ENCODE peak calls at places on chromosomes 13 and 19, in five cellular contexts. D is astrocyte, F is neuronal stem cell, J is NT2/D1, L is K562. Z is an unnamed sample.

GRCh38 chr13:66748712-66749111 is 481.4 kb downstream of the PCDH9 start:
- DNase-seq in J (no peak), F (no peak), L (no peak), D (peak), Z (no peak)

GRCh38 chr13:112768795-112769411 is 79.1 kb downstream of the ATP11A start:
- DNase-seq in L (no peak), J (no peak), D (no peak), F (no peak), Z (no peak)

GRCh38 chr13:101018720-101019119 is 344.1 kb upstream of the TMTC4 start:
- DNase-seq in D (peak), F (no peak), L (no peak), J (no peak), Z (peak)

GRCh38 chr13:101942038-101942437 is 459.8 kb downstream of the FGF14 start:
- DNase-seq in L (no peak), J (no peak), F (peak), D (peak), Z (peak)

GRCh38 chr13:101455863-101456262 is 3.4 kb downstream of the ITGBL1 start:
- DNase-seq in D (peak), F (no peak), L (no peak), J (no peak), Z (peak)

GRCh38 chr19:13181747-13182388 is 31.7 kb downstream of the IER2 start:
- DNase-seq in D (peak), L (peak), J (no peak), F (no peak), Z (no peak)

GRCh38 chr19:55000761-55001160 is 34.6 kb downstream of the NLRP2 start:
- DNase-seq in F (no peak), D (no peak), L (no peak), J (no peak), Z (no peak)

GRCh38 chr13:94073006-94073744 is 406.3 kb downstream of the DCT start:
- DNase-seq in F (no peak), D (peak), J (no peak), L (no peak), Z (no peak)

GRCh38 chr19:33063356-33064116 is 1.2 kb downstream of the RHPN2 start:
- DNase-seq in L (peak), F (peak), J (no peak), D (no peak), Z (no peak)

GRCh38 chr13:110138700-110139036 is 168.3 kb downstream of the COL4A1 start:
- DNase-seq in L (no peak), J (no peak), D (no peak), F (no peak), Z (no peak)

GRCh38 chr13:112733661-112734379 is 44.0 kb downstream of the ATP11A start:
- DNase-seq in L (peak), D (peak), F (peak), J (peak), Z (no peak)

GRCh38 chr13:74052402-74052928 is 81.7 kb downstream of the KLF12 start:
- DNase-seq in F (no peak), L (no peak), D (no peak), J (no peak), Z (no peak)

GRCh38 chr19:12864721-12865715 is 16.2 kb downstream of the DNASE2 start:
- DNase-seq in L (no peak), F (no peak), J (no peak), D (no peak), Z (no peak)

GRCh38 chr19:52688335-52688734 is 46.5 kb downstream of the ZNF611 start:
- DNase-seq in L (no peak), D (no peak), J (no peak), F (no peak), Z (no peak)

GRCh38 chr19:46480409-46480808 is 9.0 kb upstream of the PNMA8A start:
- DNase-seq in D (peak), L (no peak), J (no peak), F (no peak), Z (no peak)

GRCh38 chr19:40165362-40165937 is 25.8 kb upstream of the MAP3K10 start:
- DNase-seq in D (no peak), F (peak), J (peak), L (peak), Z (no peak)

GRCh38 chr13:33218020-33218419 is 67.5 kb downstream of the STARD13 start:
- DNase-seq in J (no peak), L (no peak), D (peak), F (no peak), Z (no peak)

GRCh38 chr13:70128098-70128497 is 19.8 kb upstream of the KLHL1 start:
- DNase-seq in J (no peak), D (no peak), L (no peak), F (no peak), Z (no peak)

GRCh38 chr13:113414335-113414734 is 39.0 kb downstream of the ADPRHL1 start:
- DNase-seq in L (no peak), D (no peak), J (no peak), F (no peak), Z (no peak)

GRCh38 chr19:45995715-45996385 is 583 bp downstream of the CCDC61 start:
- DNase-seq in F (no peak), L (peak), D (peak), J (no peak), Z (no peak)

GRCh38 chr19:45955905-45956608 is 17.6 kb downstream of the NOVA2 start:
- DNase-seq in L (no peak), D (peak), F (no peak), J (no peak), Z (no peak)

GRCh38 chr19:57552432-57552831 is 7.2 kb downstream of the ZNF550 start:
- DNase-seq in F (no peak), J (no peak), D (no peak), L (no peak), Z (no peak)

GRCh38 chr19:41265376-41266153 is 1.4 kb downstream of the HNRNPUL1 start:
- DNase-seq in F (no peak), L (peak), J (no peak), D (peak), Z (no peak)

GRCh38 chr13:25980255-25980654 is 71.6 kb downstream of the SHISA2 start:
- DNase-seq in F (no peak), J (peak), D (no peak), L (no peak), Z (no peak)

GRCh38 chr13:44004881-44005280 is 125.2 kb downstream of the LACC1 start:
- DNase-seq in D (peak), L (no peak), J (no peak), F (no peak), Z (no peak)

GRCh38 chr13:76380436-76381065 is 505.7 kb downstream of the KCTD12 start:
- DNase-seq in D (peak), J (no peak), F (no peak), L (no peak), Z (no peak)

GRCh38 chr19:38700350-38700932 is 43.8 kb downstream of the CAPN12 start:
- DNase-seq in L (no peak), F (no peak), J (no peak), D (no peak), Z (no peak)

GRCh38 chr13:40680659-40681323 is 14.3 kb upstream of the FOXO1 start:
- DNase-seq in F (no peak), D (no peak), J (peak), L (no peak), Z (no peak)

GRCh38 chr13:50459046-50459445 is 384.4 kb downstream of the DLEU7 start:
- DNase-seq in L (no peak), F (no peak), D (no peak), J (no peak), Z (no peak)

GRCh38 chr13:40406405-40407138 is 259.9 kb downstream of the FOXO1 start:
- DNase-seq in F (no peak), D (peak), J (no peak), L (no peak), Z (no peak)

GRCh38 chr19:46493236-46494114 is 2.2 kb downstream of the PNMA8B start:
- DNase-seq in D (no peak), J (no peak), F (no peak), L (peak), Z (no peak)

GRCh38 chr19:50205681-50206138 is 2.3 kb downstream of the MYH14 start:
- DNase-seq in F (no peak), D (no peak), J (no peak), L (no peak), Z (no peak)

GRCh38 chr13:91195789-91196188 is 151.7 kb upstream of the MIR17HG start:
- DNase-seq in L (no peak), J (no peak), F (no peak), D (no peak), Z (no peak)

GRCh38 chr19:30690935-30691505 is 318.8 kb downstream of the ZNF536 start:
- DNase-seq in J (no peak), F (no peak), D (no peak), L (no peak), Z (no peak)

GRCh38 chr19:30690525-30690924 is 318.3 kb downstream of the ZNF536 start:
- DNase-seq in F (no peak), J (no peak), D (no peak), L (no peak), Z (no peak)

GRCh38 chr19:30689474-30689873 is 317.3 kb downstream of the ZNF536 start:
- DNase-seq in L (no peak), J (no peak), F (no peak), D (no peak), Z (no peak)

GRCh38 chr19:30686911-30687566 is 314.9 kb downstream of the ZNF536 start:
- DNase-seq in D (no peak), L (no peak), J (no peak), F (no peak), Z (no peak)

DNA sequence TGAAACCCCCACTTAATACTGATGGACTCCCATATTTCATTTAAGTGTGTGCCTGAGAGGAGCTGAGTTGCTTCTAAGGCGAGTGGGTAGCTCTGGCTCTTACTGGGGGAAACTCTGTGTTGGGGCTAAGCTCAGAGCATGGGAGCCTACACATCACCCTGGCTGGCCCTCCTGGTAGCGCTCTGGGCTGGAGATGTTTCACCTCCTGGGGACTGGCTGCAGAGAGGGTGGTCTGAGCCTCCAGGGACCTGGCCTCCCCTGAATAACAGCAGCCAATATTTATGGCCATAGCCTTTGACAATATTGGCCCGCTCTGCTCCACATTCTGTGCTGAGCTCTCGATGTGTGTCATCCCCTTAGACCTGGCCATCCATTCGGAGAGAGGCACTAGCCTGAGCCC is 316.5 kb downstream of the ZNF536 start:
- DNase-seq in D (no peak), L (no peak), J (no peak), F (no peak), Z (no peak)
- H3K4me3 ChIP-seq in D (no peak), L (no peak), J (no peak), F (no peak), Z (no peak)

GRCh38 chr19:17078920-17079709 is 3.5 kb downstream of the MYO9B start:
- DNase-seq in D (peak), F (no peak), L (no peak), J (no peak), Z (no peak)

GRCh38 chr19:17077447-17078028 is 2.0 kb downstream of the MYO9B start:
- DNase-seq in D (no peak), J (no peak), L (no peak), F (no peak), Z (no peak)

GRCh38 chr19:17079710-17080440 is 4.3 kb downstream of the MYO9B start:
- DNase-seq in F (peak), D (peak), J (no peak), L (no peak), Z (peak)

GRCh38 chr19:17076539-17076919 is 952 bp downstream of the MYO9B start:
- DNase-seq in L (no peak), J (no peak), D (no peak), F (no peak), Z (no peak)

GRCh38 chr19:17078038-17078919 is 2.7 kb downstream of the MYO9B start:
- DNase-seq in L (no peak), D (no peak), F (no peak), J (no peak), Z (no peak)
- H3K9ac ChIP-seq in L (no peak), D (peak), F (no peak), J (no peak), Z (no peak)

GRCh38 chr19:51415187-51415586 is 2.3 kb downstream of the SIGLEC10 start:
- DNase-seq in L (no peak), D (no peak), J (no peak), F (no peak), Z (no peak)
- H3K4me3 ChIP-seq in L (no peak), D (no peak), J (no peak), F (no peak), Z (no peak)

GRCh38 chr19:7701049-7701653 is 780 bp downstream of the FCER2 start:
- DNase-seq in D (no peak), J (no peak), L (no peak), F (no peak), Z (no peak)
- H3K9ac ChIP-seq in D (no peak), J (no peak), L (no peak), F (no peak), Z (no peak)

GRCh38 chr19:4303778-4304508 is 455 bp upstream of the FSD1 start:
- DNase-seq in L (no peak), J (no peak), F (no peak), D (no peak), Z (no peak)

GRCh38 chr19:4300589-4300988 is 1.6 kb downstream of the TMIGD2 start:
- DNase-seq in L (no peak), D (no peak), F (no peak), J (no peak), Z (no peak)

GRCh38 chr19:4301590-4302237 is 475 bp downstream of the TMIGD2 start:
- DNase-seq in D (no peak), F (no peak), L (no peak), J (no peak), Z (no peak)

GRCh38 chr19:4304509-4305252 is at the start of gene FSD1:
- DNase-seq in J (no peak), L (peak), F (peak), D (no peak), Z (no peak)

DNA sequence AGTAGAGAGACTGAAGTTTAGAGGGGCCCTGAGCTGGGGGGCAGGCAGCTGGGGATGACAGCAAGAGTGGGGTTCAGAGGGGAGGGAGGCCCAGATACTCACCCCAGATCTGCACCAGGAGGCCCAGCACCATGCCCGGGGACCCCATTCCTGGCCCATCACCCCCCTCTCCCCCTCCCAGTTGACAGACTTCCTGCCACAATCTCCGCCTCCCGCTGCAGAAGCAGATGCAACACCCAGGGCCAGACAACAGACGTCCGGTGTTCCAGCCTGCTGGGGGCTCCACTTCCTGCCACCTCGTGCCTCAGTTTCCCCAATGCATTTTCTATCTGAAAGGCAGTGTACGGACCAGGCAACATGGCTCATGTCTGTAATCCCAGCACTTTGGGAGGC is at the start of gene TMIGD2:
- DNase-seq in J (no peak), L (no peak), F (no peak), D (no peak), Z (no peak)
- H3K4me3 ChIP-seq in J (no peak), L (no peak), F (peak), D (no peak), Z (no peak)

DNA sequence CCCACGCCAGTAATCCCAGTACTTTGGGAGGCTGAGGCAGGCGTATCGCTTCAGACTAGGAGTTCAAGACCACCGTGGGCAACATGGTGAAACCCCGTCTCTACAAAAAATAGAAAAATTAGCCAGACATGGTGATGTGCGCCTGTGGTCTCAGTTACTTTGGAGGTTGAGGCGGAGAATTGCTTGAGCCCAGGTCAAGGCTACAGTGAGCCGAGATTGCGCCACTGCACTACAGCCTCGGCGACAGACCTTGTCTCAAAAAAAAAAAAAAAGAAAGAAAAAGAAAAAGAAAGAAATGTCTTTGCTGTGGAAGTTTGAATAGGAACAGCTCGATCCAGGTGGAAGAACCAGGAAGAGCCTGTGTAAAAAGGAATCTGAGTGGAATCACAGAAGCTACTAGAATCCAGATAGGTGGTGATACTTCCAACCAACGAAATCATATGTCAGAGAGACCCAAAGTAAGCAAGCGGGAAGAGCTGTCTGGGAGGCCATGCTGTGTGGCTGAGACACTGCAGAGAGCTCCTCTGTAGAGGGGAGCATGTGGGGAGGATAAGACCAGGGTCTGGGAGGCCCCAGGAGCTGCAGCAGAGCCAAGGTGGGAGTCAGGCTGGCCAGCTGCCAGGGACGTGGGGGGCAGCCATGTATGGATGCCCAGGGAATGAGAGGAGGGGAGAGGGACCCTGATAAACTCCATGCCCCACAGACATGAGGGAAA is 21.1 kb downstream of the LATS2 start:
- DNase-seq in D (no peak), J (no peak), L (no peak), F (no peak), Z (no peak)
- H3K9ac ChIP-seq in D (no peak), J (no peak), L (no peak), F (no peak), Z (no peak)